ENCODE peak calls at places on chromosomes 1 and 21, in four cellular contexts. D is astrocyte of the spinal cord, M is fibroblast of mammary gland, L is tibial artery. V is an unnamed sample.

GRCh38 chr1:205961970-205962820 is 18.9 kb upstream of the SLC26A9 start:
- DNase-seq in D (no peak), M (no peak), L (no peak), V (no peak)

GRCh38 chr1:18929686-18930085 is 26.8 kb downstream of the IFFO2 start:
- DNase-seq in L (no peak), M (peak), D (peak), V (no peak)

GRCh38 chr1:19209439-19209989 is 552 bp downstream of the UBR4 start:
- DNase-seq in M (peak), L (peak), D (peak), V (no peak)

GRCh38 chr1:36476945-36477344 is 5.8 kb downstream of the CSF3R start:
- DNase-seq in M (no peak), L (no peak), D (no peak), V (no peak)

GRCh38 chr1:2911391-2912178 is 109.7 kb upstream of the ACTRT2 start:
- DNase-seq in M (no peak), D (no peak), L (no peak), V (no peak)

GRCh38 chr1:22776051-22776611 is 65.5 kb downstream of the EPHB2 start:
- DNase-seq in L (no peak), D (no peak), M (no peak), V (no peak)

GRCh38 chr1:219862366-219862765 is 66.0 kb downstream of the SLC30A10 start:
- DNase-seq in L (no peak), M (no peak), D (no peak), V (no peak)

GRCh38 chr1:173249349-173249748 is 42.2 kb upstream of the TNFSF4 start:
- DNase-seq in M (peak), L (no peak), D (peak), V (no peak)

GRCh38 chr1:40783001-40783905 is at the start of gene KCNQ4:
- DNase-seq in M (no peak), D (no peak), L (peak), V (peak)

GRCh38 chr1:35502242-35502641 is 55.0 kb downstream of the KIAA0319L start:
- DNase-seq in M (no peak), L (no peak), D (no peak), V (no peak)

GRCh38 chr1:163673756-163674155 is 352.0 kb downstream of the NUF2 start:
- DNase-seq in D (peak), M (peak), L (no peak), V (no peak)

GRCh38 chr1:161913482-161914140 is 110.1 kb downstream of the OLFML2B start:
- DNase-seq in M (peak), D (peak), L (no peak), V (no peak)

GRCh38 chr1:165845992-165846748 is 18.8 kb downstream of the UCK2 start:
- DNase-seq in D (no peak), L (no peak), M (no peak), V (no peak)

GRCh38 chr1:153277852-153278251 is 18.4 kb downstream of the LORICRIN start:
- DNase-seq in D (no peak), L (no peak), M (no peak), V (no peak)

GRCh38 chr1:19274636-19275035 is 13.9 kb downstream of the AKR7A3 start:
- DNase-seq in M (no peak), D (no peak), L (no peak), V (no peak)

GRCh38 chr1:201190005-201190404 is 619 bp upstream of the IGFN1 start:
- DNase-seq in L (no peak), M (no peak), D (no peak), V (no peak)

GRCh38 chr21:23308741-23309140 is 2298.5 kb downstream of the MRPL39 start:
- DNase-seq in L (no peak), D (no peak), M (no peak), V (no peak)

GRCh38 chr21:29641635-29642550 is 297.9 kb downstream of the GRIK1 start:
- DNase-seq in D (no peak), L (no peak), M (no peak), V (no peak)

GRCh38 chr1:220368352-220369265 is 96.4 kb upstream of the RAB3GAP2 start:
- DNase-seq in D (no peak), L (no peak), M (peak), V (no peak)

GRCh38 chr1:198798923-198799386 is 160.1 kb downstream of the PTPRC start:
- DNase-seq in M (no peak), D (no peak), L (no peak), V (no peak)

GRCh38 chr1:51635611-51636010 is 18.7 kb downstream of the OSBPL9 start:
- DNase-seq in L (no peak), D (no peak), M (no peak), V (no peak)

GRCh38 chr1:211326528-211327340 is at the start of gene TRAF5:
- DNase-seq in M (peak), L (peak), D (peak), V (peak)

GRCh38 chr1:202597090-202597761 is 113.0 kb downstream of the SYT2 start:
- DNase-seq in M (no peak), D (no peak), L (no peak), V (no peak)

GRCh38 chr1:236576004-236576403 is 28.3 kb downstream of the HEATR1 start:
- DNase-seq in D (peak), L (no peak), M (peak), V (no peak)

GRCh38 chr1:91679446-91679845 is 178.8 kb downstream of the CDC7 start:
- DNase-seq in M (no peak), D (no peak), L (no peak), V (no peak)

GRCh38 chr1:156458181-156458503 is 42.4 kb downstream of the MEF2D start:
- DNase-seq in L (peak), M (peak), D (peak), V (no peak)

GRCh38 chr1:181101581-181102226 is 13.2 kb downstream of the IER5 start:
- DNase-seq in L (peak), M (peak), D (peak), V (no peak)

GRCh38 chr1:6209661-6210605 is 4.0 kb downstream of the RNF207 start:
- DNase-seq in L (no peak), D (no peak), M (no peak), V (no peak)

GRCh38 chr1:218847966-218848365 is 325.7 kb upstream of the LYPLAL1 start:
- DNase-seq in L (no peak), D (no peak), M (peak), V (no peak)

GRCh38 chr1:203172184-203173115 is 3.2 kb downstream of the MYBPH start:
- DNase-seq in D (peak), M (peak), L (peak), V (peak)

GRCh38 chr1:33148615-33149014 is 33.2 kb downstream of the TRIM62 start:
- DNase-seq in D (no peak), L (no peak), M (no peak), V (no peak)

GRCh38 chr1:117860906-117861610 is 68.4 kb downstream of the GDAP2 start:
- DNase-seq in L (no peak), D (peak), M (peak), V (peak)

GRCh38 chr1:209542585-209542984 is 40.9 kb upstream of the CAMK1G start:
- DNase-seq in M (peak), D (peak), L (no peak), V (no peak)

GRCh38 chr1:184296466-184297243 is 90.2 kb upstream of the C1orf21 start:
- DNase-seq in M (peak), L (peak), D (peak), V (peak)

GRCh38 chr21:33666153-33666552 is 23.9 kb downstream of the ITSN1 start:
- DNase-seq in L (no peak), M (peak), D (no peak), V (no peak)

GRCh38 chr1:224735159-224735558 is 119.0 kb downstream of the CNIH3 start:
- DNase-seq in M (no peak), D (no peak), L (no peak), V (no peak)
- H3K4me3 ChIP-seq in M (no peak), D (no peak), L (no peak), V (no peak)

GRCh38 chr1:160621633-160622413 is 25.0 kb downstream of the SLAMF1 start:
- DNase-seq in D (no peak), M (no peak), L (no peak), V (no peak)
- H3K4me3 ChIP-seq in D (no peak), M (no peak), L (no peak), V (no peak)

GRCh38 chr1:42680921-42681683 is 1.1 kb upstream of the YBX1 start:
- DNase-seq in D (peak), L (no peak), M (peak), V (no peak)

GRCh38 chr1:42681771-42682483 is at the start of gene YBX1:
- DNase-seq in M (peak), L (peak), D (peak), V (peak)

GRCh38 chr1:42686418-42686817 is 4.2 kb downstream of the YBX1 start:
- DNase-seq in M (no peak), L (no peak), D (no peak), V (no peak)

GRCh38 chr1:42682739-42683529 is 716 bp downstream of the YBX1 start:
- DNase-seq in L (peak), D (peak), M (peak), V (peak)

DNA sequence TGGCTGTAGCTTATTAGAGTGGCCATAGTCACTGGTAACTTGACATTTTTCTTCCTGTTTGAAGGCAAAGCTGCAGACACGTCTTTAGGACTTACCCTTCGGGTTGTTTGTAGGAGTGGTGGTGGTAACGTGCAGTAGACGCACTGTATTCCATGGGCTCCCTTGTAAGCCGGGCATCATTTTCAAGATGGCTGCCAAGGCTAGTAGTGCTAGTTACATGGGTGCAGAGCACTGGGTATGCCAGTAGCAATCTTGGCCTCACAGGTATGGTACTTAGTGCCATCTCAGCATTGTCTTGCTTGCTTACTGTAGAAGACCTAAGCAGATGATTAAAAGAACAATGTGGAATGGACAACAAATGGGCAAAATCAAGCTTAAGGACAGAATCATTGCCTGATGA is 1.9 kb downstream of the YBX1 start:
- DNase-seq in L (no peak), D (no peak), M (peak), V (no peak)
- H3K4me3 ChIP-seq in L (peak), D (peak), M (peak), V (peak)

GRCh38 chr1:228500143-228500736 is 13.1 kb downstream of the RNF187 start:
- DNase-seq in M (no peak), D (no peak), L (no peak), V (no peak)
- H3K4me3 ChIP-seq in M (no peak), D (no peak), L (no peak), V (peak)

V was measured in dorsolateral prefrontal cortex.